ENCODE peak calls at places on chromosomes 11 and 22, in ten cellular contexts. X is body of pancreas, I is IMR-90, P is testis, A is A549, H is colonic mucosa, Z is heart left ventricle, J is cardiac muscle cell, D is pancreas, B is Peyer's patch. L is an unnamed sample.

GRCh38 chr11:36306888-36307287 is 10.8 kb downstream of the PRR5L start:
- DNase-seq in Z (no peak), X (no peak), I (no peak), B (peak; percentile 22), J (peak; percentile 23), A (peak; percentile 33), P (peak; percentile 26), H (no peak), D (no peak), L (no peak)

GRCh38 chr11:19428206-19429001 is 187.7 kb upstream of the E2F8 start:
- DNase-seq in D (no peak), X (no peak), H (no peak), A (peak; percentile 8), B (no peak), I (peak; percentile 34), J (no peak), Z (no peak), P (no peak), L (no peak)

GRCh38 chr22:42396621-42397331 is 35.4 kb downstream of the NFAM1 start:
- DNase-seq in P (peak; percentile 29), J (no peak), D (no peak), I (no peak), B (peak; percentile 79), X (no peak), H (no peak), A (no peak), Z (peak; percentile 57), L (peak; percentile 67)

GRCh38 chr11:250740-251299 is 14.0 kb downstream of the PSMD13 start:
- DNase-seq in H (peak; percentile 64), J (peak; percentile 71), B (peak; percentile 76), A (peak; percentile 63), D (peak; percentile 31), Z (peak; percentile 47), X (peak; percentile 66), P (peak; percentile 77), I (peak; percentile 42), L (no peak)

GRCh38 chr22:17271711-17272451 is 52.6 kb upstream of the ADA2 start:
- DNase-seq in D (no peak), A (no peak), P (no peak), I (no peak), X (no peak), H (no peak), Z (no peak), J (no peak), B (no peak), L (no peak)

GRCh38 chr11:102026975-102027374 is 20.3 kb upstream of the CFAP300 start:
- DNase-seq in X (no peak), A (no peak), I (no peak), J (peak; percentile 30), P (no peak), D (no peak), B (no peak), Z (no peak), H (no peak), L (no peak)

GRCh38 chr11:19658344-19658743 is 54.3 kb upstream of the NAV2 start:
- DNase-seq in I (no peak), D (no peak), Z (no peak), J (no peak), P (no peak), H (no peak), A (peak; percentile 17), B (no peak), X (no peak), L (no peak)

GRCh38 chr11:5698281-5698680 is 8.7 kb downstream of the TRIM22 start:
- DNase-seq in H (no peak), D (no peak), A (no peak), B (no peak), Z (no peak), I (no peak), J (no peak), P (no peak), X (no peak), L (no peak)

GRCh38 chr22:36658900-36659299 is 44.7 kb downstream of the CACNG2 start:
- DNase-seq in Z (no peak), A (no peak), J (no peak), P (no peak), D (no peak), H (no peak), X (no peak), I (no peak), B (no peak), L (no peak)

GRCh38 chr11:69010964-69011623 is 2.0 kb downstream of the MRGPRF start:
- DNase-seq in I (peak; percentile 77), H (peak; percentile 77), X (peak; percentile 57), A (peak; percentile 31), B (no peak), D (no peak), P (peak; percentile 86), J (peak; percentile 93), Z (peak; percentile 83), L (peak; percentile 84)

GRCh38 chr11:117822522-117823033 is 2.0 kb downstream of the FXYD2 start:
- DNase-seq in D (peak; percentile 13), B (no peak), Z (no peak), X (peak; percentile 11), I (no peak), A (no peak), J (no peak), H (no peak), P (no peak), L (no peak)

GRCh38 chr11:16883179-16883578 is 131.0 kb downstream of the PLEKHA7 start:
- DNase-seq in D (no peak), A (peak; percentile 22), X (no peak), P (peak; percentile 42), B (no peak), J (peak; percentile 39), I (no peak), H (peak; percentile 22), Z (peak; percentile 48), L (no peak)

GRCh38 chr22:27046603-27047002 is 389.2 kb downstream of the MIAT start:
- DNase-seq in X (no peak), I (no peak), P (no peak), A (no peak), D (no peak), Z (no peak), J (no peak), B (no peak), H (no peak), L (no peak)

GRCh38 chr11:125428486-125429173 is 67.4 kb downstream of the FEZ1 start:
- DNase-seq in X (no peak), Z (no peak), B (no peak), P (no peak), J (no peak), A (no peak), I (no peak), D (no peak), H (no peak), L (no peak)

GRCh38 chr11:8971917-8972316 is 7.7 kb upstream of the TMEM9B start:
- DNase-seq in D (no peak), Z (no peak), X (no peak), A (no peak), P (no peak), B (no peak), I (no peak), H (no peak), J (no peak), L (no peak)

GRCh38 chr22:19149047-19149883 is 827 bp downstream of the GSC2 start:
- DNase-seq in P (peak; percentile 36), I (no peak), B (no peak), D (no peak), Z (no peak), H (no peak), J (peak; percentile 8), A (no peak), X (no peak), L (no peak)

GRCh38 chr11:61698173-61698965 is 18.2 kb downstream of the DAGLA start:
- DNase-seq in I (no peak), D (no peak), P (peak; percentile 53), A (no peak), J (no peak), Z (no peak), X (no peak), H (no peak), B (no peak), L (no peak)
- H3K4me1 ChIP-seq in I (peaks cover 12% of the 10 kb centered on the region), D (peaks cover 75% of the 10 kb centered on the region), P (peaks cover 77% of the 10 kb centered on the region), A (peaks cover 85% of the 10 kb centered on the region), J (peaks cover 9% of the 10 kb centered on the region), Z (peaks cover 82% of the 10 kb centered on the region), X (peaks cover 84% of the 10 kb centered on the region), H (peaks cover 72% of the 10 kb centered on the region), B (peaks cover 26% of the 10 kb centered on the region), L (peaks cover 87% of the 10 kb centered on the region)

GRCh38 chr22:40009231-40009769 is 14.5 kb downstream of the FAM83F start:
- DNase-seq in A (no peak), D (no peak), B (no peak), J (no peak), Z (no peak), H (peak; percentile 59), I (peak; percentile 16), P (no peak), X (no peak), L (no peak)
- H3K27ac ChIP-seq in A (no peak overlapping the region), D (no peak overlapping the region), B (peak overlapping the region; percentile 67), J (no peak overlapping the region), Z (no peak overlapping the region), H (no peak overlapping the region), I (no peak overlapping the region), P (no peak overlapping the region), X (no peak overlapping the region), L (no peak overlapping the region)

DNA sequence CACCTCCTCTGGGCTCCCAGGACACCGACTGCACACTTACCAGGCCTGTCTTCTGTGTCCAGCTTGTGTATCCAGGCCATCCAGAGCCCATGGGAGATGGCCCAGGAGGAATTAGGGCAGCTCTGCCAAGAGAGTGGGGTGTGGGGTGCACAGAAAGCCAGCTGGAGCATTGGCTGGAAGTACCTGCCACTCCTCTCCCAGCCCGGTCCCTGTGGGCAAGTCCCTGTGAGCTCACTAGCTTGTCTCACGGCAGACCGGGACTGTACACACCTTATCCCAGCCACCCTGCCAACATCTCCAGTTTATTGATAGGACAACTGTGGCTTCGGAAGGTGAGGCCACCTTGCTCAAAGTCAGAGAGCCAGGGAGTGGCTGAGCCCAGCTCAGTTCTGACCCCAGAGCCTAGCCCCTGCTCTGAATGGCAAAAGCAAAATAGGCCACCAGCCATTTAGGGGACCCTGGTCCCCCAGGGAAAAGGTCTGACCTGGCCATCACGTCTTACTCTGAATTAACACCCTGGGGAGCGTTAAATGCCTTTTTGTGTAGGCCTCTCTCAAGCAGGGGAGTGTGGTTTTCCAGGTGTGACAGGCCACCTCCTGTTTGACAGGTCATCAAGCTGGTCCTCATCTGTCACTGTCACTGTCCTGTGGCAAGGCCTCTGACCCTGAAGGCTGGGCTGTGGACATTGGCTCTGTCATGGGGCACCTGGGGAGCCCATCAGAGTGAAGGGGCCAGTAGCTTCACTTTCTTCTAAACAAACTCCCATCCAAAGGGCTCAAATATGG is 15.1 kb downstream of the UQCR10 start:
- DNase-seq in B (no peak), X (peak; percentile 90), Z (peak; percentile 85), H (peak; percentile 65), P (peak; percentile 45), I (peak; percentile 46), J (no peak), A (no peak), D (peak; percentile 92), L (peak; percentile 67)
- H3K4me1 ChIP-seq in B (peaks cover 6% of the 10 kb centered on the region), X (peaks cover 91% of the 10 kb centered on the region), Z (peaks cover 47% of the 10 kb centered on the region), H (no peaks in the 10 kb centered on the region), P (peaks cover 34% of the 10 kb centered on the region), I (peaks cover 31% of the 10 kb centered on the region), J (peaks cover 3% of the 10 kb centered on the region), A (peaks cover 28% of the 10 kb centered on the region), D (peaks cover 51% of the 10 kb centered on the region), L (peaks cover 51% of the 10 kb centered on the region)

DNA sequence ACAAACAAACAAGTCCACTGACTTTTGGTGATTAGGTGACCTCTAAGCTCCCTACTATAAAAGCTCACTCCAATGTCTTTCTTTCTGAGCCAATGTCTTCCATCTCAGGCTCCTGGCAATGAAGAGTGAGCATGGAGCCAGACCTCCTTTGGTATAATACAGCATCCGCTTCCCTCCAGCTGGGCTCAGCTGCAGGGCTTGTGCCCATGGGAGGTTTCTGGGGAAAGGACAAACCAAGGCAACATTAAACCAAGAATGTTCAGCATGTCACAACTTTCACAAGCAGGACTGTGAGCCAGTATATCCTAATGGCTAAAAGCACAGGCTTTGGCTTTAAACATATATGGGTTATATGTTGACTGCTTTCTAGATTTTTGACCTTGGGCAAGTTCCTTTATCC is 58.8 kb downstream of the EHF start:
- DNase-seq in Z (peak; percentile 82), B (no peak), I (no peak), A (no peak), H (no peak), J (no peak), D (no peak), X (no peak), P (no peak), L (no peak)
- H3K27ac ChIP-seq in Z (no peak overlapping the region), B (no peak overlapping the region), I (no peak overlapping the region), A (peak overlapping the region; percentile 75), H (no peak overlapping the region), J (no peak overlapping the region), D (no peak overlapping the region), X (no peak overlapping the region), P (no peak overlapping the region), L (no peak overlapping the region)

L was measured in right atrium auricular region.